ENCODE peak calls at places on chromosomes 2 and 18, in five cellular contexts. K is HepG2, V is PC-3, S is heart right ventricle, O is heart left ventricle. Q is an unnamed sample. For H3K4me1, the result is how much of the 10 kb centered on the place peaks cover.

GRCh38 chr18:37270046-37270665 is 295.4 kb downstream of the CELF4 start:
- DNase-seq in K (peak), O (peak), S (no peak), V (peak), Q (peak)

GRCh38 chr2:9789371-9789770 is 53.9 kb upstream of the TAF1B start:
- DNase-seq in O (no peak), S (no peak), V (no peak), K (no peak), Q (no peak)

GRCh38 chr2:10783421-10783820 is 29.2 kb downstream of the PDIA6 start:
- DNase-seq in K (peak), S (no peak), V (peak), O (no peak), Q (no peak)

GRCh38 chr2:47076586-47077441 is 78.3 kb downstream of the STPG4 start:
- DNase-seq in V (peak), O (no peak), S (no peak), K (peak), Q (no peak)

GRCh38 chr2:174593574-174594203 is 3.9 kb downstream of the WIPF1 start:
- DNase-seq in K (no peak), V (peak), O (peak), S (no peak), Q (peak)

GRCh38 chr2:70522627-70523026 is 31.0 kb downstream of the TGFA start:
- DNase-seq in O (no peak), S (no peak), V (no peak), K (no peak), Q (no peak)

GRCh38 chr2:165357758-165358157 is 111.7 kb upstream of the CSRNP3 start:
- DNase-seq in O (no peak), S (no peak), V (peak), K (no peak), Q (no peak)

GRCh38 chr18:10851824-10852225 is 297.5 kb downstream of the PIEZO2 start:
- DNase-seq in K (peak), O (no peak), S (no peak), V (peak), Q (peak)

GRCh38 chr2:134278546-134278945 is 24.7 kb downstream of the MGAT5 start:
- DNase-seq in O (no peak), S (no peak), V (no peak), K (no peak), Q (no peak)

GRCh38 chr2:239197146-239197545 is 203.7 kb downstream of the HDAC4 start:
- DNase-seq in V (no peak), S (no peak), O (no peak), K (no peak), Q (no peak)

GRCh38 chr2:241762321-241762932 is 14.2 kb upstream of the GAL3ST2 start:
- DNase-seq in V (peak), K (no peak), O (no peak), S (no peak), Q (no peak)

GRCh38 chr2:74374509-74375205 is 5.5 kb downstream of the DCTN1 start:
- DNase-seq in S (peak), O (peak), V (no peak), K (no peak), Q (no peak)

GRCh38 chr2:85804583-85804982 is 50.8 kb downstream of the ATOH8 start:
- DNase-seq in V (peak), S (no peak), K (no peak), O (no peak), Q (peak)

GRCh38 chr2:190535119-190535439 is 557 bp upstream of the NEMP2 start:
- DNase-seq in O (no peak), S (no peak), K (no peak), V (no peak), Q (no peak)

GRCh38 chr18:58520964-58521363 is 107.9 kb downstream of the ALPK2 start:
- DNase-seq in V (peak), S (no peak), K (no peak), O (no peak), Q (no peak)

GRCh38 chr2:189287982-189288494 is 108.5 kb upstream of the COL5A2 start:
- DNase-seq in S (no peak), O (no peak), V (peak), K (peak), Q (no peak)

GRCh38 chr2:146374505-146374904 is 1470.3 kb upstream of the ACVR2A start:
- DNase-seq in O (no peak), S (no peak), V (peak), K (no peak), Q (no peak)

GRCh38 chr2:240933048-240933965 is 27.2 kb downstream of the CROCC2 start:
- DNase-seq in O (peak), V (no peak), K (no peak), S (peak), Q (no peak)

GRCh38 chr2:191217580-191217979 is 27.6 kb upstream of the MYO1B start:
- DNase-seq in V (peak), K (peak), O (no peak), S (no peak), Q (no peak)

GRCh38 chr2:105417789-105418475 is 19.1 kb upstream of the FHL2 start:
- DNase-seq in O (no peak), V (peak), K (no peak), S (no peak), Q (no peak)

GRCh38 chr2:136230471-136230870 is 112.5 kb upstream of the CXCR4 start:
- DNase-seq in S (no peak), O (no peak), K (no peak), V (no peak), Q (no peak)

GRCh38 chr2:9639740-9640337 is 9.0 kb upstream of the YWHAQ start:
- DNase-seq in V (no peak), S (no peak), O (no peak), K (no peak), Q (no peak)

GRCh38 chr2:129758461-129759185 is 220.8 kb upstream of the RAB6C start:
- DNase-seq in K (no peak), S (no peak), V (no peak), O (no peak), Q (no peak)

GRCh38 chr2:188378551-188378950 is 86.9 kb downstream of the GULP1 start:
- DNase-seq in K (no peak), V (no peak), O (no peak), S (no peak), Q (no peak)

DNA sequence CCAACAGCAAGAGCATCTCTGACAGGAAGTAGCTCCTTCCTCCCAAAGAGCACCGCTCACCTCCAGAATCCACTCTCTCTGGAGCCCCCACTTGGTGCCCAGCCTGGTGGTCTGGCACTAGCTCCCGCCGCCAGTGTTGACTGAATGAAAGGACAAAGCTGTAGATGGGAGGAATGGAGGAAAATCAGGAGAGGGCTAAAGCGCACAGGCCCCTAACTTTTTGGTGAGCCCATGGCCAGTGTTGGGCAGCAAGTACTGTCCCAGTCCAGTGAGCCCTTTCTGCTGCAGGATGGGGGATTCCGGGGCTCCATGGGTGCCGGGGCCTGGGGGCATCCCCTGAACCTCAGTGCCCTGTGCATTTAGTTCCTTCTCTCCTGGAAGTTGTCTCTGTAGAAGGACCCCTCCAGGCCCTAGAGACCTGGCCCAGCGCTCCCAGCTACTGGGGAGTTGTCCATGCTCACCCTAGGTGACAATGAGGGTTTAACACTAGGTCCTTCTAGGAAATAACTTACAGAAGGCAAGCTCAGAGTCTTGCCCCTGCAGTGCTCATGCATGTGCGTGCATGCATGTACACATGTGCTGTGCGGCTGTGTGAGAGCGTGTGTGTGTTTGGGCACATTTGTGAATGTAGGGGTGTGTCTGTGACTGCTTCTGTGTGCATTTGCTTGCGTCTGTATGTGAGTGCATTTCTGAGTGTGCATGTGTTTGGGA is 33.6 kb downstream of the GLI2 start:
- DNase-seq in O (no peak), V (no peak), S (peak), K (no peak), Q (no peak)
- H3K4me1 ChIP-seq in O (under half), V (under half), S (under half), K (under half), Q (under half)

GRCh38 chr2:201157694-201158093 is 25.2 kb upstream of the CASP10 start:
- DNase-seq in S (no peak), O (no peak), K (no peak), V (peak), Q (no peak)

GRCh38 chr2:201152999-201153398 is 29.9 kb upstream of the CASP10 start:
- DNase-seq in O (no peak), K (no peak), S (no peak), V (no peak), Q (no peak)

GRCh38 chr2:201156051-201156450 is 26.9 kb upstream of the CASP10 start:
- DNase-seq in O (no peak), S (no peak), V (no peak), K (no peak), Q (no peak)

GRCh38 chr2:201154615-201155014 is 28.3 kb upstream of the CASP10 start:
- DNase-seq in V (no peak), K (no peak), O (no peak), S (no peak), Q (no peak)

DNA sequence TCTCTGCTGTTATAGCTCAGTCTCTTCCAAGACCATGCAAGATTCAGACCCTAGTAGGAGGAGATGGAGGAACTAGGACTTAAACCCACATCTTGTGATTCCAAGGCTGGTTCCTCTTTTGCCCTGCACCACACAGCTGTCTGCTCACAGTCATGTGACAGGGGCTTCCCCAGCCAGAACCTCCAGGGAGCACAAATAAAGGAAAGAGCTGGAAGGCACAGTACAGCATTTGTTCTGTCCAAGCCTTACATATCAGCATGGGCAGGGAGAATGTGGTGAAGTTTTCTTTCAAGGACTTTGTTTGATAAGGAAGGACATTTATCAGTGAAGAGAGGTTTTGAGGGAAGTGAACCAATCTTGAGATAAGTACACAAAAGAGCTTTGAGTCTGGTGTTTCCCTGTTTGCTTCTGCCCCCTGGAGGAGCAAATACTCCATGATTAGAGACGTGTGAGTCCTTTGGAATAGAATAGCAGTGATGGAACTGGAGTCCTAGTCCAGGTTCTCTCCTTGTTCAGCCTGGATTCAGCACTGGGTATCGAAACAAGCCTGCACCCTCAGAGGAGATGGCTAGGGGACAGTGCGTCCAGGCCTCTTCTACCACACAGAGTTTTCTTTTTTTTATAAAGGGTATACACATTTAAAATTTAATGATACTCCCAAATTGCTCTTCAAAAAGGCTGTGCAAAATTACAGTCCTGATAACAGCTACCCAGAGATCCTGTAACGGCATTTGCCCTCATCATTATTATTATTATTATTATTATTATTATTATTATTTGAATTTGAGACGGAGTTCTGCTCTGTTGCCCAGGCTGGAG is 24.6 kb upstream of the CASP10 start:
- DNase-seq in K (peak), S (no peak), O (peak), V (peak), Q (peak)
- TF ChIP-seq CTCF in K (peak), S (peak), O (peak), V (peak), Q (peak)

GRCh38 chr2:39484206-39484605 is 47.1 kb upstream of the MAP4K3 start:
- DNase-seq in S (no peak), O (no peak), K (no peak), V (no peak), Q (no peak)
- H3K4me1 ChIP-seq in S (under half), O (under half), K (under half), V (under half), Q (under half)

GRCh38 chr2:96143848-96144480 is 1.3 kb downstream of the DUSP2 start:
- DNase-seq in S (no peak), V (peak), O (no peak), K (no peak), Q (peak)
- TF ChIP-seq CTCF in S (no peak), V (peak), O (no peak), K (peak), Q (peak)

DNA sequence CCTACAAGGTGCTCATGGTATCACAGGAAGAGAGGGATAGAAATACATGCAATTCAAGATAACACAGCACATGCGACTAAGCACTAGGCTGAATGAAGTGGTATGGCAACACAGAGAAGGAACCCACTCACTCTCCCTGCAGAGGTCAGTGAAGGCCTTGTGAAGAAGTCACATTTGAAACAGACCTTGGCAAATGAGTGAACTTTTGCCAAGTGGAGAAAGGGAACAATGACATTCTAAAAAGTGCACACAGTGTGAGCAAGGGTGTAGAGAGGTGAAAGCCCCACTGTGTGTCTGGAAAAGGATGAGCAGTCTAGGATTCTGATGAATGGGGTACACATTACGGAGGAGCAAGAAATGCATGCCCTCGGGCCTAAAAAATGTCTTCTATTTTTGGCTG is 23.3 kb downstream of the KLF7 start:
- DNase-seq in K (no peak), V (no peak), S (no peak), O (no peak), Q (no peak)
- H3K4me1 ChIP-seq in K (under half), V (under half), S (half or more), O (half or more), Q (under half)

Q was measured in OCI-LY7.